ENCODE peak calls at places on chromosomes 6 and 20, in four cellular contexts. M is HCT116, H is H4, U is GM06990. E is an unnamed sample.

GRCh38 chr6:108966855-108967755 is 118.9 kb downstream of the ARMC2 start:
- DNase-seq in H (peak), M (peak), U (no peak), E (no peak)

GRCh38 chr6:53133961-53134360 is 14.7 kb downstream of the GCM1 start:
- DNase-seq in U (no peak), M (no peak), H (no peak), E (no peak)

GRCh38 chr6:71496018-71496800 is 207.6 kb downstream of the OGFRL1 start:
- DNase-seq in M (no peak), H (peak), U (peak), E (no peak)

GRCh38 chr20:1997483-1998192 is 3.8 kb upstream of the PDYN start:
- DNase-seq in U (no peak), M (no peak), H (no peak), E (no peak)

GRCh38 chr20:44695295-44696230 is 19.6 kb upstream of the CCN5 start:
- DNase-seq in H (no peak), M (no peak), U (no peak), E (no peak)

GRCh38 chr6:81894788-81895221 is 142.3 kb upstream of the TENT5A start:
- DNase-seq in M (no peak), H (no peak), U (no peak), E (no peak)

GRCh38 chr20:62122659-62123449 is 579 bp downstream of the LSM14B start:
- DNase-seq in U (peak), H (no peak), M (no peak), E (no peak)

GRCh38 chr6:156752666-156753301 is 24.4 kb upstream of the ARID1B start:
- DNase-seq in H (no peak), M (no peak), U (peak), E (no peak)

GRCh38 chr6:3759656-3760245 is 8.2 kb upstream of the PXDC1 start:
- DNase-seq in U (no peak), M (no peak), H (no peak), E (no peak)

GRCh38 chr20:38303908-38304379 is at the start of gene BPI:
- DNase-seq in M (no peak), H (peak), U (no peak), E (no peak)

GRCh38 chr6:159170999-159171712 is 2.0 kb downstream of the FNDC1 start:
- DNase-seq in M (no peak), H (no peak), U (no peak), E (no peak)

GRCh38 chr20:57389695-57390603 is 1.2 kb upstream of the RBM38 start:
- DNase-seq in M (no peak), H (no peak), U (peak), E (no peak)

GRCh38 chr6:152952045-152952444 is 30.8 kb downstream of the FBXO5 start:
- DNase-seq in U (no peak), M (no peak), H (no peak), E (no peak)

GRCh38 chr6:130018830-130019795 is 732 bp downstream of the L3MBTL3 start:
- DNase-seq in H (no peak), M (no peak), U (peak), E (no peak)

GRCh38 chr6:85115876-85116275 is 334.0 kb upstream of the NT5E start:
- DNase-seq in U (no peak), H (no peak), M (no peak), E (no peak)

GRCh38 chr6:33698494-33698893 is 13.0 kb downstream of the UQCC2 start:
- DNase-seq in M (no peak), U (no peak), H (no peak), E (no peak)

GRCh38 chr6:125477141-125477540 is 175.4 kb upstream of the HDDC2 start:
- DNase-seq in U (no peak), M (no peak), H (no peak), E (no peak)

GRCh38 chr6:30155522-30156261 is 5.3 kb downstream of the TRIM10 start:
- DNase-seq in U (no peak), M (no peak), H (no peak), E (no peak)

GRCh38 chr6:160069459-160069858 is 52.2 kb upstream of the SLC22A1 start:
- DNase-seq in U (no peak), H (no peak), M (no peak), E (no peak)

GRCh38 chr6:20377623-20378265 is 23.9 kb upstream of the E2F3 start:
- DNase-seq in M (no peak), U (no peak), H (peak), E (no peak)

GRCh38 chr20:3808141-3808479 is 12.0 kb downstream of the CDC25B start:
- DNase-seq in M (peak), U (no peak), H (peak), E (no peak)

GRCh38 chr20:10758446-10758845 is 84.6 kb upstream of the JAG1 start:
- DNase-seq in H (peak), U (no peak), M (no peak), E (no peak)

GRCh38 chr6:50091641-50092040 is 41.9 kb upstream of the DEFB112 start:
- DNase-seq in H (no peak), M (no peak), U (no peak), E (no peak)

GRCh38 chr6:13715444-13715883 is 3.8 kb upstream of the RANBP9 start:
- DNase-seq in U (no peak), H (no peak), M (no peak), E (no peak)

GRCh38 chr20:45359406-45360148 is 3.4 kb upstream of the SYS1 start:
- DNase-seq in H (no peak), U (no peak), M (no peak), E (no peak)

GRCh38 chr6:70413829-70414494 is 654 bp downstream of the FAM135A start:
- DNase-seq in U (no peak), M (no peak), H (peak), E (no peak)

E was measured in mesenteric fat pad.